ENCODE peak calls at places on chromosomes 7 and 10, in seven cellular contexts. D is BJ, C is HL-60, F is AG10803, M is AG09309, S is hepatocyte, H is uterus. W is an unnamed sample.

GRCh38 chr7:39392151-39392550 is 174.1 kb upstream of the YAE1 start:
- DNase-seq in H (no peak), M (no peak), S (no peak), D (no peak), F (no peak), C (no peak), W (no peak)

GRCh38 chr7:51224811-51225581 is 91.6 kb downstream of the COBL start:
- DNase-seq in S (peak), M (no peak), C (no peak), H (no peak), F (no peak), D (no peak), W (no peak)

GRCh38 chr7:20320322-20320721 is 10.4 kb upstream of the ITGB8 start:
- DNase-seq in C (no peak), S (no peak), D (no peak), F (peak), M (no peak), H (no peak), W (no peak)

GRCh38 chr7:85065888-85066485 is 120.9 kb downstream of the SEMA3D start:
- DNase-seq in C (no peak), D (no peak), H (no peak), F (peak), S (no peak), M (no peak), W (no peak)

GRCh38 chr10:128097783-128098182 is 28.4 kb downstream of the MKI67 start:
- DNase-seq in H (no peak), F (no peak), C (no peak), M (no peak), S (no peak), D (no peak), W (no peak)

GRCh38 chr10:100364735-100365391 is 17.8 kb downstream of the SCD start:
- DNase-seq in M (peak), F (peak), H (peak), D (peak), S (peak), C (no peak), W (no peak)

GRCh38 chr7:122885583-122886356 is 490 bp downstream of the CADPS2 start:
- DNase-seq in S (peak), C (no peak), D (no peak), M (no peak), F (peak), H (peak), W (no peak)

GRCh38 chr10:96588601-96589419 is 2.0 kb upstream of the TM9SF3 start:
- DNase-seq in H (no peak), M (no peak), F (no peak), C (no peak), D (no peak), S (no peak), W (peak)

GRCh38 chr7:54260868-54261475 is 281.2 kb upstream of the VSTM2A start:
- DNase-seq in D (peak), H (no peak), C (no peak), M (no peak), S (no peak), F (no peak), W (no peak)

GRCh38 chr7:128121731-128122576 is 90.7 kb upstream of the LRRC4 start:
- DNase-seq in D (no peak), C (peak), F (peak), S (no peak), H (no peak), M (no peak), W (no peak)

DNA sequence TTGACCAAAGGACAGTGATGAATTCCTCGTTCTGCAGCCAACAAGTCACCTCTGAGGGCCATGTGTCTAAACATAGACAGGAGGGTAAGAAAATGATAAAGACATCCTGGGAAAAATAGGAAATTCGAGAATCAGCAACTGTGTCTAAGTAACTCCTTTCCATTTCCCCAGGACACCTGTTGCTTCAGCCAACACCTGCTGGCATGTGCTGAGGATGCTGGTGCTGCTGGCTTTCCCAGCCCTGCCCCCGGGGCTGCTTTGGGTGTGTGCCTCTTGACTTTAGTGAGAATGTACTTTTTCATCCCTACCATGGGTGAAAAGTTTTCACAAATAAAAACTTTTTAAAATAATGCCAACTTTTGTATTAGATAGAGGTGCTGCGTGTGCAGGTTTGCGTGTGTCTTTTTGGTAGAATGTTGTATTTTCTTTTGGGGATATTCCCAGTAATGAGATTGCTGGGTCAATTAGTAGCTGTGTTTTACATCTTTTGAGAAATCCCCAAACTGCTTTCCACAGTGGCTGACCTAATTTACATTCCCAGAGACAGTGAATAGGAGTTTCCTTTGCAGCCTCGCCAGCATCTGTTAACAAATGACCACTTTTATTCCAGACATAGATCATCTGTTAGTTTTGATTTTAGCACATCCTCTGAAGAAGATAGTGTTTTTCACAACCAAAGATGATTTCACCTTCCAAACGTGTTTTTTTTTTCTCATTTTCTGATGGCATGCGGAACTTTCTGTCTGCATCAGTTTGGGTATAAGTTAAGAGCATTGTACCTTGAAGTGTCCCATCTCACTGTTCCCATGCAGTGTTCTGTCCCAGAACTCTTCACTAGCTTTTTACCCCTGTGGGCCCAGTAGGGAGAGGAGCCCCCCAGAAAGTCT is 104.2 kb upstream of the ACBD5 start:
- DNase-seq in D (no peak), C (no peak), M (no peak), H (no peak), F (no peak), S (no peak), W (no peak)
- H3K4me3 ChIP-seq in D (no peak), C (no peak), M (no peak), H (no peak), F (no peak), S (no peak), W (no peak)

DNA sequence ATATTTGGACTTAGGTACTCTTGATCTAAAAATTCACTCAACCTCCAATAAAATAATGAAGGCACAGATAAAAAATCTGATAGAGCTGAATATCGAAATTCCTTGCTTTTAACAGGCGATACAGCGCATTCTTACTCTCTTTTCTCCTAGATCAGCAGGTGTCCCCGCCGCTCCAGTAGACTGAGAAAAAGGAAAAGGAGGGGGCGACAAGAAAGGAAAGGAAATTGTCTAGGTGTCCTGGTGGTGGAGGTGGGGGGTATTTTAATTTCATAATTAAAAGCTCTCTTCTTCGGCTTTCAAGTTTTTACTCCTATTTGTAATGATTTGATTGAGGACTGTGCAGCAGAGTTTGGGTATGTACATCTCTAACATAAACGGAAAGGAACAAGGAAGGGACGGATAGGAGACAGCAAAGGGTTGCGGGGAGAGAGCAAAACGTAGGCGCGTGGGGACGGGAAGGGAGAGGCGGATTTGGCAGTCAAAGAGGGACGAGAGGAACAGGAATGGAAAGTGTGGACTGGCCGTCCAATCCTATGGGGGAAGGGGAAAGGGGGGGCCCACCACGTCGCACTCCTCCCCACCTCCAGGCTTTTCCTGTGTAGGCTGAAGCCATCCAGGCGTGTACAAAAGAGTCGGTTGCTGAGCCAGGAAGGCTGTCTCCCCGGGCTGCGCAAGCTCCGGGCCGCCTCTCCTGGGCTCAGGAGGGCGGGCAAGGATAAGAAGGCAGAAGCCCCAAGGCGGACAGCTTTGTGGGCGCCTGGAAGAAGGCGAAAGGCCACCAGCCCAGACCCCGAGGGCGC is 875 bp upstream of the HECTD2 start:
- DNase-seq in D (no peak), C (peak), S (peak), M (peak), H (peak), F (peak), W (peak)
- TF ChIP-seq CTCF in D (no peak), C (no peak), S (peak), M (no peak), H (no peak), F (no peak), W (no peak)

DNA sequence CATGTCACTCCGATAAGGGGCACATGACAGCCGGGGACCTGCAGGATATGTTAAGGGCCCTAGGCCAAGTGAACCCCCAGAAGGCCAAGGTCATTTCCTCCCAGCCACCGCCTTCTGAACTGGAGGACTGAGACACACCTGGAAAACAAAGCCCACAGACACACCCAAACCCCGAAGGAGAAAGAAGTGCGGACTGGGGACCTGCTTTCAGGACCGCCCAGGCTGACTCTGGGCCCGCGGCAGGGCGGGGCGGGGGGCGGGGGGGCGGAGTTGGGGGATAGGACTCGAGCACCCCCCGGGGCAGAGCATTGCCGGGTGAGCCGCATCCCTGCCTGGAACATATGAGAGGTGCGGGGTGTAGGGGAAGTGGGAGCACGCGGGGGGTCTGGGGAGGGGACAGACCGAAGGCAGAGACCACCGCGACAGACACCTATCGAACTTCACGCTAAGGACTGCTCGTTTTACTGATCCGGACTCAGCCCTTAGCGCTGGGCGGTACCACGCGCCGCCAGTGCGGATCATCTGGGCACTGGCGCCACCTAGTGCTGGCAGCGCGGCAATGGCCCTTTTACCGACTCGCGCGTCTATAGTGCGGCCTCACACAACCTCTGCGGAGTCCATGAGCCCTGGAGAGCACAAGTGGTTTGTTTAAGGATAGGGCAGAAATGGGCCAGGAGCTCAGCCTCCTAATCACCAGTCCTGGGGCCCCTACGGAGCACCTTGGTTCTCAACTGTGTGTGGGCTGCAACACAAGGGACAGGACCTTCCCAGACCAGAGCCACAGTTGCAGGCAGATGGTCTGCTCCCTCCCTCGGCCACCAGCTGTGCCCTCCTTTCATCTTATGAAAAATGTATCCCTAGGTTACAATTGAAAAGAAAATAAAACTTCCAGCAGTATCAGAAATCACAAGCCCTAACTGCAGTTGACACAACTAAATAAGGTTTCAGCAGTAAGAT is 157.6 kb downstream of the HERPUD2 start:
- DNase-seq in M (peak), F (peak), H (peak), D (no peak), C (peak), S (peak), W (peak)
- H3K4me3 ChIP-seq in M (peak), F (peak), H (peak), D (peak), C (no peak), S (peak), W (no peak)

DNA sequence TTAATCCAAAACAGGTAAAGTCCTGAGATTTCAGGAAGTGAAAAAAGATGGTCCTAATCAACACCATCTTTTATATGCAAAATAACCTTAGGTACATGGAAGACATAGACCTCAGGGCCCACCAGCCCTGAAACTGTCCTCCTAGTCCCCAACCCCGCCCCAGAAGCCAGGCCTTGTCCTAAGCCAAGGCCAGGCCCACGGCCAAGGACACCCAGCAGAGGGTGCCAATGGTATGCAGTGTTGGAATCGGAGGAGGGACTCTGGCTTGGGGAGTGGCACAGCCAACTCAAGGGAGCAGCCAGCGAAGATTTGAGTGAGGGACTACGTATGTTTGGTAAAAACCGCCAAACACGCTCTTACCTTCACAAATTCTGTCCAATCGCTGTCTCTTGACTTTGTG is 96.7 kb downstream of the ZRANB1 start:
- DNase-seq in C (peak), F (peak), D (no peak), H (no peak), M (no peak), S (no peak), W (no peak)
- TF ChIP-seq CTCF in C (no peak), F (no peak), D (peak), H (peak), M (peak), S (no peak), W (peak)

GRCh38 chr10:34058922-34059614 is 724.6 kb upstream of the NRP1 start:
- DNase-seq in S (peak), F (no peak), D (no peak), M (no peak), C (no peak), H (no peak), W (no peak)
- H3K4me3 ChIP-seq in S (no peak), F (no peak), D (no peak), M (no peak), C (no peak), H (no peak), W (no peak)

GRCh38 chr7:112070674-112071256 is 135.4 kb downstream of the DOCK4 start:
- DNase-seq in S (no peak), C (no peak), M (no peak), F (no peak), D (no peak), H (no peak), W (no peak)
- TF ChIP-seq CTCF in S (no peak), C (no peak), M (no peak), F (no peak), D (no peak), H (no peak), W (no peak)

DNA sequence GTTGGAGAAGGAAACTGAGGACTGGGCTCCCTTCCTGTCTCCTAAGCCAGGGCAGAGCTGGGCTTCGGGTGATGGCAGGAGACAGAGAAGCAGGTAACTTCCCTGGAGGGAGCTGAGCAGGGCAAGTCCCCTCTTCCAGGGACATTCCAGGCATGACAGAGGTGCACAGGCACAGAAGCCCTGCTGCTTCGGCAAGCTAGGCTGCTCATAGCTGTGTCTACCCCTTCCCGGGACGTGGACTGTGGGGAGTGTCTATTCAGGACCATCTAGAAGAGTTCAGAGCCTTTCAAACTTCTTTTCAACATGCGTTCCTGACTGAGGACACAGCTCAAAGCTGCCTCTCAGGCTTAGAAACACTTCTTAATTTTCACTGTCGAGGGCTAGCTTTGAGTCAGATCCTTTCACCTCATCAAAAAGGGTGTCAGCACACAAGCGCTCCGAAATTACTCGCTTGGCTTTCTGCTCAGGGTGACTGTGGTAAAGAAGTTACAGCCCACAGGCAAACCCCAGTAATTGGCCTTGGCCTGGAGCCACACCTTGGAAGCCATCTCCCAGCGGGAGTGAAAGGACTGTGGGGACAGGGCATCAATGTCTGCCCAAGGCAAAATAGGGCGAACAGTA is 63.7 kb upstream of the STEAP1B start:
- DNase-seq in M (no peak), F (peak), H (no peak), S (no peak), D (no peak), C (no peak), W (no peak)
- H3K4me3 ChIP-seq in M (peak), F (peak), H (no peak), S (no peak), D (no peak), C (no peak), W (peak)

DNA sequence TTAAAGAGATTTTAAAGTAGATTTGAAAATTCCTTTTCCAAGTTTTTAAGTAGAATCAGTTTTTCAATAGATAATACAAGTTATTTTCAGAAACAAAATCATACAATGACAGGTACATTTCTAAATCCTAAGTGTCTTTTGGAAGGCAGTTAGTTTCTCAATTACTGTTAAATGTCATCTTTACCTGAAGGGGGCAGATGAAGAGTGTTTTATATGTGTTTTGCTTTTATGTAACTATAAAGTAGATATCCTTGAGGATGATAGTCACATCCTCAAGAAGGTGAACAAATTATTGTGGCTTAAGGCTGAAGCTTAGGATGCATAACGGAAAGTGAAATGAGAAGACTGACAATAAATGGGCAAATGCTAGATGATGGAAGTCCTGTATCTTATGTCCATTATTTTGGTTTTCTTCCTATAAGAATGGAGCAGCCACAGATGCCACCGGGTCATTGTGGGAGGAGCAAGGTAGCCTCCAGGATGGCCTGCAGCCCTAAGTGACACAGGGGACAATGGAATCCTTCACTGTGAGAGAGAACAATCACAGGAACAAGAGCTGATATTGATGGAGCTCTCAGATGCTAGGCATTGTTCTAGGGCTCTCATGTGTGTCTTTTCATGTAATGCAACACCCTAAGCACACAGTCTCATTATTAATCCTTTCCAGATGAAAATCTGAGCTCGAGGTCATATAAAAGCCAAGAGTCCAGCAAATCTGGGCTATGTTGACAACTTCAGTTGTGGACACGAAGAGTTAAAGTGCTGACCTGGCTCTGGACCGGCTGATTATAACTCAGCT is 14.1 kb upstream of the MKX start:
- DNase-seq in D (no peak), S (no peak), M (no peak), H (no peak), C (no peak), F (no peak), W (no peak)
- TF ChIP-seq CTCF in D (no peak), S (no peak), M (peak), H (no peak), C (no peak), F (no peak), W (no peak)

DNA sequence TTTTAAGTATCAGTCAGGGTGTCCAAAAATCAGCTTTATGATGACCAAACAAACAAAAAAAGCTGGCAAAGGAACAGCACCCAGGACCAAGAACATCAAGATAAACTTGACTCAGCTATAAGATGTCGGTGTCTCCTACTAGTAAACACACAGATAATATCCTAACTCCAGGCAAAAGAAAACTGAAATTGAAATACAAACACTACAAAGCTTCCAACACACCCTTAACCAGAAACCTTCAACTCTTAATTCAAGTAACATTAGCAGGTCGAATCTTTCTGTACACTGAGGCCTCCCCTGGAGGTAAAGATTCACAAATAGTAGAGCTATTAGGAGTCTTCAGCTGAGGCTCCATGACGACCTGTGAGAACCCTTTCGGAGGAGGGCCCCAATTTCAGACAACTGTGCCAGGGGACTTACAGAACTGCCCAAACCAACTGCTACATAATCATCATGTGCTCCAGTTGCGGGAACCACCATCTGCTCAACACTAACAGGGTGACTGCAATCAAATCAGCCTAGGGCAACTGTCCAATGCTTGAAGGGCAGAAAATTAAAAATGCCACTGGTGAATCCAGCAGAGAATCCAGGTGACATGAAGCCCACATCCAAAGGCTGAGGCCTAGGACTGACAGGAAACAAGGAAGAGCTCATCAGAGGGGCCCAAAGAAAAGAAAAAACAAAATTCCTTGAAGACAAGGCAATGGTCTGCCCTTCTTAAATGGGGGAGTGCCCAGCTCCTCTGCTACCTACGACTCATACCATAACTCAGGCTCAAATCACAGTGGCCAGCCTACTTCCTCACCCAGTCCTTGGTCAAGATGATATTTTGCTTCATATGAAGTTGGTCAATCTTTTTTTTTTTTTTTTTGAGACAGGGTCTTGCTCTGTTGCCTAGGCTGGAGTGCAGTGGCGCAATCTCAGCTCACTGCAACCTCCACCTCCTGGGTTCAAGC is 20.0 kb downstream of the XPNPEP1 start:
- DNase-seq in H (no peak), D (no peak), C (no peak), M (no peak), F (peak), S (no peak), W (no peak)
- H3K4me3 ChIP-seq in H (no peak), D (no peak), C (no peak), M (no peak), F (no peak), S (no peak), W (no peak)